ENCODE peak calls at places on chromosome 7, in eight cellular contexts. R is caudate nucleus; N is H9; Z is NCI-H1105; J is AML-193; U is GM13976; H is activated CD4-positive, CD25-positive, alpha-beta regulatory T cell treated with anti-CD3 and anti-CD28 coated beads, Interleukin-2, amount 50 U/mL, for 16 hours; W is sciatic nerve. B is an unnamed sample.

GRCh38 chr7:29839302-29839701 is 33.0 kb downstream of the WIPF3 start:
- DNase-seq in N (no peak), R (no peak), U (no peak), J (no peak), W (no peak), Z (no peak), H (no peak), B (no peak)

GRCh38 chr7:65304175-65304574 is 69.5 kb upstream of the ZNF92 start:
- DNase-seq in R (no peak), W (no peak), Z (no peak), J (no peak), U (no peak), N (no peak), H (no peak), B (no peak)

GRCh38 chr7:20030417-20030816 is 186.8 kb downstream of the MACC1 start:
- DNase-seq in H (no peak), R (no peak), J (no peak), W (no peak), N (no peak), Z (no peak), U (no peak), B (no peak)

GRCh38 chr7:47690902-47691558 is 109.1 kb upstream of the TNS3 start:
- DNase-seq in Z (no peak), R (no peak), W (no peak), U (no peak), J (no peak), H (no peak), N (no peak), B (no peak)

GRCh38 chr7:132386249-132386681 is 190.0 kb downstream of the PLXNA4 start:
- DNase-seq in R (no peak), U (no peak), N (no peak), W (peak), J (no peak), H (no peak), Z (no peak), B (no peak)

GRCh38 chr7:129835436-129836020 is 117.2 kb downstream of the UBE2H start:
- DNase-seq in U (no peak), Z (no peak), J (no peak), H (no peak), R (no peak), N (no peak), W (no peak), B (no peak)

GRCh38 chr7:111363099-111363498 is 199.2 kb downstream of the IMMP2L start:
- DNase-seq in Z (no peak), J (no peak), H (no peak), W (no peak), R (no peak), N (no peak), U (no peak), B (no peak)

GRCh38 chr7:28328822-28329615 is 83.3 kb upstream of the CREB5 start:
- DNase-seq in H (no peak), R (no peak), N (no peak), W (no peak), Z (no peak), U (no peak), J (no peak), B (no peak)

GRCh38 chr7:37916673-37917660 is at the start of gene SFRP4:
- DNase-seq in Z (peak), H (no peak), R (peak), W (peak), U (peak), N (peak), J (peak), B (peak)

GRCh38 chr7:124369310-124369709 is 336.4 kb upstream of the TMEM229A start:
- DNase-seq in Z (no peak), J (no peak), H (no peak), R (no peak), W (no peak), U (no peak), N (no peak), B (no peak)

B was measured in WTC11.